ENCODE peak calls at places on chromosomes 13 and 19, in five cellular contexts. J, Z, G, A and T are unnamed samples.

GRCh38 chr19:15640904-15641597 is 354 bp downstream of the CYP4F3 start:
- DNase-seq in A (no peak), Z (no peak), J (no peak), G (no peak), T (no peak)

GRCh38 chr19:41997121-41997850 is 3.3 kb upstream of the ATP1A3 start:
- DNase-seq in A (peak), Z (no peak), G (peak), J (peak), T (no peak)

GRCh38 chr13:21657538-21657937 is 13.3 kb upstream of the FGF9 start:
- DNase-seq in J (no peak), Z (no peak), G (no peak), A (no peak), T (no peak)

GRCh38 chr19:18733196-18733647 is 49.7 kb downstream of the CRTC1 start:
- DNase-seq in Z (no peak), A (no peak), G (no peak), J (no peak), T (no peak)

GRCh38 chr19:7681336-7682174 is 922 bp downstream of the TRAPPC5 start:
- DNase-seq in G (peak), J (peak), A (peak), Z (peak), T (peak)

GRCh38 chr13:87986639-87987250 is 315.6 kb downstream of the SLITRK5 start:
- DNase-seq in G (no peak), Z (no peak), J (no peak), A (no peak), T (no peak)

GRCh38 chr13:112783946-112784500 is 94.2 kb downstream of the ATP11A start:
- DNase-seq in Z (no peak), A (no peak), G (peak), J (no peak), T (no peak)

GRCh38 chr13:48741377-48741776 is 87.6 kb downstream of the CYSLTR2 start:
- DNase-seq in A (no peak), J (no peak), Z (no peak), G (no peak), T (no peak)

GRCh38 chr19:29672933-29673336 is 7.7 kb downstream of the PLEKHF1 start:
- DNase-seq in J (peak), A (no peak), G (no peak), Z (peak), T (no peak)

GRCh38 chr19:45469835-45470146 is 2.0 kb downstream of the FOSB start:
- DNase-seq in J (no peak), G (peak), Z (no peak), A (no peak), T (no peak)

GRCh38 chr19:11203194-11204075 is 6.1 kb upstream of the KANK2 start:
- DNase-seq in A (peak), Z (no peak), G (peak), J (no peak), T (peak)

GRCh38 chr13:30192320-30193093 is 114.8 kb downstream of the KATNAL1 start:
- DNase-seq in Z (no peak), G (no peak), J (no peak), A (no peak), T (no peak)

GRCh38 chr13:48496796-48497195 is 36.1 kb downstream of the RCBTB2 start:
- DNase-seq in A (no peak), Z (no peak), J (no peak), G (no peak), T (no peak)

GRCh38 chr13:48246097-48246496 is 13.1 kb downstream of the ITM2B start:
- DNase-seq in A (no peak), G (no peak), Z (no peak), J (no peak), T (no peak)

GRCh38 chr19:49497047-49497789 is 984 bp downstream of the RPS11 start:
- DNase-seq in Z (peak), J (peak), A (no peak), G (peak), T (peak)

GRCh38 chr19:14556662-14557188 is 15.1 kb downstream of the NDUFB7 start:
- DNase-seq in A (peak), J (peak), Z (peak), G (peak), T (peak)

GRCh38 chr19:38433268-38433733 is at the start of gene RYR1:
- DNase-seq in A (peak), J (no peak), G (peak), Z (no peak), T (no peak)

GRCh38 chr13:47256618-47257017 is 359.8 kb upstream of the HTR2A start:
- DNase-seq in J (no peak), Z (no peak), G (no peak), A (no peak), T (no peak)

GRCh38 chr19:12985049-12985776 is 10.1 kb upstream of the NFIX start:
- DNase-seq in J (no peak), Z (no peak), G (no peak), A (peak), T (no peak)

GRCh38 chr19:45676851-45677263 is 8.8 kb downstream of the GIPR start:
- DNase-seq in G (no peak), A (no peak), J (no peak), Z (peak), T (no peak)

GRCh38 chr13:41271456-41272285 is 8.3 kb upstream of the MTRF1 start:
- DNase-seq in J (no peak), Z (no peak), G (no peak), A (no peak), T (no peak)

GRCh38 chr13:29975287-29975686 is 124.9 kb upstream of the UBL3 start:
- DNase-seq in Z (no peak), A (no peak), G (no peak), J (no peak), T (no peak)

GRCh38 chr13:21684576-21684975 is 13.7 kb downstream of the FGF9 start:
- DNase-seq in G (no peak), J (no peak), Z (no peak), A (no peak), T (no peak)